ENCODE peak calls at places on chromosomes 7 and 10, in ten cellular contexts. P is osteocyte, C is fibroblast of the aortic adventitia, D is glutamatergic neuron, J is cardiac fibroblast, L is tibial artery, W is kidney epithelial cell, I is brain microvascular endothelial cell, K is ascending aorta, B is HFF-Myc. V is an unnamed sample.

GRCh38 chr10:69459101-69459805 is 8.0 kb downstream of the TSPAN15 start:
- DNase-seq in P (no peak), C (no peak), D (no peak), J (no peak), L (no peak), W (no peak), I (no peak), K (no peak), B (no peak), V (no peak)

GRCh38 chr10:92103376-92104084 is 180.0 kb downstream of the BTAF1 start:
- DNase-seq in P (no peak), C (peak), D (no peak), J (peak), L (no peak), W (no peak), I (no peak), K (no peak), B (no peak), V (no peak)

GRCh38 chr10:103968441-103969391 is 1.8 kb downstream of the SLK start:
- DNase-seq in P (no peak), C (peak), D (no peak), J (peak), L (no peak), W (no peak), I (no peak), K (no peak), B (no peak), V (no peak)

GRCh38 chr7:104550362-104550761 is 222.0 kb downstream of the LHFPL3 start:
- DNase-seq in P (no peak), C (peak), D (no peak), J (no peak), L (no peak), W (no peak), I (no peak), K (no peak), B (no peak), V (no peak)

GRCh38 chr7:1710936-1711335 is 40.9 kb downstream of the ELFN1 start:
- DNase-seq in P (no peak), C (no peak), D (no peak), J (no peak), L (no peak), W (no peak), I (no peak), K (no peak), B (no peak), V (no peak)

GRCh38 chr10:122777515-122778059 is 68.1 kb downstream of the CUZD1 start:
- DNase-seq in P (no peak), C (no peak), D (no peak), J (no peak), L (no peak), W (no peak), I (no peak), K (no peak), B (no peak), V (no peak)

GRCh38 chr10:132519382-132520146 is 18.0 kb upstream of the INPP5A start:
- DNase-seq in P (no peak), C (no peak), D (no peak), J (no peak), L (peak), W (no peak), I (no peak), K (peak), B (no peak), V (no peak)

GRCh38 chr7:1745576-1746490 is 75.8 kb downstream of the ELFN1 start:
- DNase-seq in P (no peak), C (no peak), D (no peak), J (no peak), L (no peak), W (no peak), I (no peak), K (no peak), B (no peak), V (no peak)

GRCh38 chr7:27032843-27033242 is 63.0 kb downstream of the HOXA1 start:
- DNase-seq in P (no peak), C (no peak), D (no peak), J (peak), L (no peak), W (no peak), I (no peak), K (no peak), B (no peak), V (no peak)

GRCh38 chr7:51034531-51035264 is 252.0 kb upstream of the GRB10 start:
- DNase-seq in P (no peak), C (peak), D (no peak), J (peak), L (no peak), W (peak), I (peak), K (peak), B (peak), V (peak)

GRCh38 chr10:27534341-27534740 is 30.2 kb downstream of the RAB18 start:
- DNase-seq in P (no peak), C (no peak), D (no peak), J (no peak), L (no peak), W (no peak), I (no peak), K (no peak), B (no peak), V (no peak)

GRCh38 chr7:139094596-139094995 is 14.9 kb downstream of the ZC3HAV1 start:
- DNase-seq in P (no peak), C (peak), D (no peak), J (no peak), L (no peak), W (no peak), I (peak), K (no peak), B (no peak), V (no peak)

GRCh38 chr10:69645296-69645665 is 15.2 kb downstream of the FAM241B start:
- DNase-seq in P (no peak), C (no peak), D (no peak), J (no peak), L (no peak), W (no peak), I (no peak), K (no peak), B (no peak), V (no peak)

DNA sequence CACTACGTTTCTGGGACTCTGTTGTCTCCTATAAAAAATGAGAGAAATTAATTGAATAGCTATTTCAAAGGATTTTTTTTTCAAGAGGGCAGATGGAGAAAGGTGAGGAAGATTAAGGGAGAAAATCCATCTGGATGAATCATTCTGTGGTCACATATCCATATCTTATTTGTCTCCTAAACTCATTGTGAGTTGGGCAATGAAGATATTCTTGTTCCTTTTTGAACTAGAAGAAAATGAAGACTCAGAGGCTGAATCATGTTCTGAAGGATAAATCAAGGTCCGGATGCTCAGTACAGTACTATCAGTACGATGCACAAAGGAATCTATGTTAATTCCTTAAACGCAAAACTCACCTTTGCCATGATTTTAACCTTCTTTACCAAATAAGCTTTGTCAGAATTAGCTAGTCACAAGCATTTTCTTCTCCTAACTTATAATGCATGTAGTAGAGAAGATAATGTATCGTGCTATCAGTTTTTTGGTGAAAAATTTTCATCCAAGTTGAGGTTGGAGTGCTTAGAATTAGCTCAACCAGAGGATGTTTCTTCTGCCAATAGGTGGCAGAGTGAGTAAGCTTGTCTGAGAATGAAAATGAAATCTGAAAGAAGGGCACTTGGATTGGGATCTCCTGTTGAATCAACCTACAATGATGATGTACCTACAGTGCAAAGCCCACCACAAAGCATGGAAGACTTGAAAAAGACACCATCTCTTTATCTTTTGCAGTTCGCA is 446.9 kb downstream of the KIF20B start:
- DNase-seq in P (no peak), C (peak), D (no peak), J (peak), L (no peak), W (no peak), I (no peak), K (no peak), B (no peak), V (no peak)
- TF ChIP-seq CTCF in P (peak), C (peak), D (peak), J (peak), L (peak), W (peak), I (peak), K (no peak), B (peak), V (peak)

GRCh38 chr10:43166207-43166878 is 28.1 kb downstream of the CSGALNACT2 start:
- DNase-seq in P (no peak), C (no peak), D (no peak), J (no peak), L (no peak), W (no peak), I (no peak), K (no peak), B (no peak), V (no peak)

GRCh38 chr10:43173120-43173519 is 34.9 kb downstream of the CSGALNACT2 start:
- DNase-seq in P (no peak), C (no peak), D (no peak), J (no peak), L (no peak), W (no peak), I (no peak), K (no peak), B (no peak), V (no peak)

GRCh38 chr10:43166879-43167490 is 28.7 kb downstream of the CSGALNACT2 start:
- DNase-seq in P (no peak), C (no peak), D (no peak), J (no peak), L (no peak), W (no peak), I (no peak), K (no peak), B (no peak), V (no peak)

GRCh38 chr10:43172645-43173044 is 34.4 kb downstream of the CSGALNACT2 start:
- DNase-seq in P (no peak), C (no peak), D (no peak), J (no peak), L (no peak), W (no peak), I (no peak), K (no peak), B (no peak), V (no peak)

DNA sequence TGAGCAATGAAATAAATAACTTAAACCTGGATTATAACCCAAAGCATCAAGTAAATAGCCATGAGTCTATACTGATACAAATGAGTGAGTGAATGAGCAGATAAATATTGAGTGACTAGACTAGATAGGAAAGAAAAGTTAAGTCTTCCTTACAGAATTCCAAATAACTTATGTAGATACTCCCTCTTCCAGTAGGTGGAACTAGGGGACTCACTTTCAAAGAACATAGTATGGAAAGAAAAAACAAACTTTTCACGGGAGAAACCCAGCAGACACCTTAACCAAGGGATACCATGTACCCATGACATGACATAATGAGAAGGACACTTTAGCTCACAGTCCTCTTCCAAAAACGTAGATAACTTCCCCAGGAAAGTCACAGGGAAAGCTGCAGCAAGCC is 32.2 kb downstream of the CSGALNACT2 start:
- DNase-seq in P (no peak), C (peak), D (no peak), J (peak), L (no peak), W (no peak), I (no peak), K (no peak), B (no peak), V (peak)
- TF ChIP-seq CTCF in P (no peak), C (no peak), D (no peak), J (peak), L (no peak), W (peak), I (peak), K (no peak), B (no peak), V (peak)

GRCh38 chr10:58529077-58529728 is 16.5 kb downstream of the BICC1 start:
- DNase-seq in P (no peak), C (no peak), D (no peak), J (no peak), L (no peak), W (no peak), I (no peak), K (no peak), B (no peak), V (no peak)

GRCh38 chr10:58535311-58535710 is 22.6 kb downstream of the BICC1 start:
- DNase-seq in P (no peak), C (no peak), D (no peak), J (no peak), L (no peak), W (no peak), I (no peak), K (no peak), B (no peak), V (no peak)

GRCh38 chr10:58531084-58531695 is 18.5 kb downstream of the BICC1 start:
- DNase-seq in P (peak), C (peak), D (peak), J (peak), L (peak), W (no peak), I (peak), K (no peak), B (peak), V (peak)
- TF ChIP-seq CTCF in P (peak), C (peak), D (peak), J (peak), L (peak), W (peak), I (peak), K (peak), B (peak), V (peak)

DNA sequence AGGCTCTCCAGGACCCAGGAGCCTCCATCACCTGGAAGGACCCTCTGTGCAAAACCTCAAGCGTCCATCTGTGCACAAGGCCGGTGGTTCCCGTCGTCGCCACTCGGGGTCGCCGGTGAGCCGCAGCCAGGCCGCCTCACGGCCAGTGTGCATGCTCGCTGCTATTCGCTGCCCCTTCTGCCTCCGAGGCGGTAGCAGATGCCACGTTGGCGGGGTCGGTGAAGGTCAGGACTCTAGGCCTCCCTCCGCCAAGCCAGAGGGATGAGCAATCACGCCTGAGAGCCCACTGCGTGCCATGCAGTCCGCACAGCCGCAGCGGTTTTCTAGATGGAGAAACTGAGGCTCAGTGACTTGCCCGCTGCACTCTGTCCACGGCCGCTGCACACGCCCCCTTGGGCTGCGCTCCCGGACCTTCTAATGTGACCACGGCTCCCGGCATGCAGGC is 5.7 kb downstream of the UPK3B start:
- DNase-seq in P (no peak), C (no peak), D (peak), J (peak), L (no peak), W (no peak), I (peak), K (no peak), B (no peak), V (no peak)
- TF ChIP-seq CTCF in P (no peak), C (no peak), D (peak), J (no peak), L (peak), W (no peak), I (peak), K (peak), B (peak), V (no peak)

GRCh38 chr10:115432188-115432819 is 339.1 kb downstream of the ATRNL1 start:
- DNase-seq in P (no peak), C (no peak), D (no peak), J (peak), L (no peak), W (no peak), I (peak), K (no peak), B (peak), V (no peak)
- TF ChIP-seq CTCF in P (peak), C (no peak), D (no peak), J (no peak), L (no peak), W (peak), I (peak), K (peak), B (peak), V (peak)

DNA sequence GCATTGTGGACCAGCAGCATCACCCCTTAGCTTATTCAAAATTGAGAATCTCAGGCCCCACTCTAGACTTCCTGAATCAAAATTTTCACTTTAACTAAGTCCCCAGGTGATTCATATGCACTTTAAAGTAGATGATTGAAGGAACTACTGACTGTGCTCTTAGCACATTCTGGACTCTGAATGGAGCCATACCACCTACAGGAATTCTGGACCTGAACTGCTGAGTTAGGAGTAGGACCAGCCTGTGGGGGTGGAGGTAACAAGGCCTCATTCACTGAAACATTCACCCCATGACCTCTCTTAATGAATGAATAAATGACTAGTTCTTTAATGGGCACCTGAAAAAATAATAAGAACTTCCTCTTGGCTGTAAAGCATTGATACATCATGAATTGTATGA is 7.3 kb downstream of the PDK4 start:
- DNase-seq in P (no peak), C (no peak), D (no peak), J (no peak), L (no peak), W (no peak), I (no peak), K (no peak), B (no peak), V (no peak)
- TF ChIP-seq CTCF in P (no peak), C (no peak), D (no peak), J (no peak), L (no peak), W (no peak), I (no peak), K (no peak), B (no peak), V (no peak)

DNA sequence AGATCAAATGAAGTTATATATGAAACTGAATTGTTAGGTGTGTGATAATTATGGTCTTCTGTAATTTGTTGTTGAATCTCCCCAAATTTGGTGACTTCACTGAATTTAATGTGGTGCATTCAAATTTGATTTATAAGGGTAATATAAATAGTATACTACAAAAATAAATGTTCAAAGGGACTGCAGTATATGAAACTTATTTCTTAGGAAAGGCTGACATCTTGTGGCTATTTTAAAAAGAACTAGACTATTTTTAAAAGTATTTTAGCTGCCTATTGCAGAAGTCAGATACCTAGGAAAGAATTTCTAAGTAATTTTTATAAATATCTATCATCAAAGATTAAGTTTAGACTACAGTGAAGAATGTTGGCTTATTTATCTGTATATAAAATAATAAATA is 36.6 kb downstream of the ATRNL1 start:
- DNase-seq in P (no peak), C (peak), D (no peak), J (peak), L (no peak), W (no peak), I (no peak), K (no peak), B (peak), V (peak)
- TF ChIP-seq CTCF in P (peak), C (no peak), D (no peak), J (no peak), L (peak), W (no peak), I (no peak), K (peak), B (no peak), V (peak)

DNA sequence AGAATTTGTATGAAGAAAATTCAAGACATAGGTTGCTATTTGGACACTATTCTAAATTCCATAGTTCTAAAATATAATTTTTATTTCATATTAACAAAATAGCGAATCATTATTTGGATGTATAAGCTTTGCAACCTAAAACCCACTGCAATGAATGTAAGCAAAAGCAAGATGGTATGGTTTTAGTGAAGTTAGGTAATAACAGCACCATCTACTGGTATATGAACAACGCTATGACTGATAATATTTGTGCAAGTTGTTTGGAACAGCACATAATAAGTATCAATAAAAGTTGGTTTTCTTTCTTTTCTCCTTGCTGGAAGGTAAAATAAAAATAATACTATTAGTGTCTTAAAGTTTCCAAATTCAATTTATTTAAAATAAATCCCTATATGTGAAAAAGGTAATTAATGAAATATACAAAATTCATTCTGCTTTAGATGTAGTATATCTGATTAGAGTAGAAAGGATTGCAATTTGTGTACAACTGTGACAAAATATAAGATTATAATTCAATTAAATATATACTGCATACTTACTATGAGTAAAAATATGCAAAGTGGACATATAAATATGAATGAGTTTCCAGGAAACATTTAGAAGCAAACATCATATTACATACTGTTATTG is 79.0 kb upstream of the LSM8 start:
- DNase-seq in P (no peak), C (peak), D (no peak), J (peak), L (no peak), W (peak), I (no peak), K (no peak), B (peak), V (no peak)
- TF ChIP-seq CTCF in P (peak), C (peak), D (no peak), J (peak), L (peak), W (peak), I (peak), K (no peak), B (peak), V (peak)